ENCODE peak calls at places on chromosome 22, in six cellular contexts. M is mesenchymal stem cell, Z is BE2C, D is endodermal cell, A is hepatocyte, C is OCI-LY7. X is an unnamed sample.

GRCh38 chr22:30186048-30186447 is 60.5 kb downstream of the LIF start:
- DNase-seq in A (no peak), C (no peak), Z (no peak), M (no peak), D (no peak), X (no peak)

GRCh38 chr22:45262931-45263789 is 21.6 kb upstream of the UPK3A start:
- DNase-seq in C (peak; percentile 96), Z (peak; percentile 83), D (no peak), A (no peak), M (no peak), X (no peak)

GRCh38 chr22:46829140-46829891 is 66.9 kb downstream of the TBC1D22A start:
- DNase-seq in M (peak; percentile 77), D (peak; percentile 26), Z (no peak), C (no peak), A (peak; percentile 71), X (no peak)

GRCh38 chr22:46076651-46077339 is 73.5 kb upstream of the PPARA start:
- DNase-seq in Z (peak; percentile 57), M (no peak), C (no peak), A (no peak), D (no peak), X (no peak)

GRCh38 chr22:26751217-26751616 is 93.8 kb downstream of the MIAT start:
- DNase-seq in C (no peak), D (peak; percentile 93), M (peak; percentile 37), Z (no peak), A (peak; percentile 19), X (no peak)

GRCh38 chr22:17842386-17842785 is 68.1 kb upstream of the BID start:
- DNase-seq in A (no peak), D (no peak), C (no peak), Z (peak; percentile 36), M (no peak), X (no peak)

GRCh38 chr22:26550498-26551033 is 38.3 kb upstream of the TFIP11 start:
- DNase-seq in M (peak; percentile 87), D (peak; percentile 65), C (no peak), Z (no peak), A (no peak), X (no peak)

GRCh38 chr22:17237031-17237668 is 17.9 kb upstream of the ADA2 start:
- DNase-seq in Z (no peak), M (no peak), D (no peak), C (peak; percentile 67), A (no peak), X (no peak)

GRCh38 chr22:30728829-30729228 is 34.2 kb downstream of the OSBP2 start:
- DNase-seq in M (no peak), Z (no peak), C (no peak), D (no peak), A (no peak), X (no peak)

GRCh38 chr22:17795661-17796548 is 21.6 kb upstream of the BID start:
- DNase-seq in Z (no peak), M (no peak), C (peak; percentile 84), D (no peak), A (no peak), X (no peak)

GRCh38 chr22:25403752-25404471 is 160.6 kb upstream of the GRK3 start:
- DNase-seq in A (peak; percentile 37), C (no peak), M (peak; percentile 57), Z (peak; percentile 39), D (peak; percentile 72), X (no peak)

GRCh38 chr22:50731811-50732624 is 6.0 kb upstream of the ACR start:
- DNase-seq in D (peak; percentile 70), C (peak; percentile 68), M (peak; percentile 34), A (peak; percentile 60), Z (peak; percentile 65), X (no peak)

GRCh38 chr22:47298017-47298820 is 535.8 kb downstream of the TBC1D22A start:
- DNase-seq in M (no peak), C (no peak), A (no peak), D (no peak), Z (no peak), X (no peak)

GRCh38 chr22:49230194-49230577 is 597.5 kb downstream of the BRD1 start:
- DNase-seq in Z (no peak), A (peak; percentile 46), C (no peak), D (peak; percentile 89), M (no peak), X (no peak)

GRCh38 chr22:45562102-45562501 is 59.4 kb downstream of the FBLN1 start:
- DNase-seq in C (no peak), A (no peak), Z (no peak), M (no peak), D (no peak), X (no peak)

GRCh38 chr22:17941501-17942406 is 82.6 kb downstream of the MICAL3 start:
- DNase-seq in C (no peak), Z (no peak), M (no peak), A (no peak), D (no peak), X (no peak)

GRCh38 chr22:47651216-47651987 is 889.0 kb downstream of the TBC1D22A start:
- DNase-seq in M (no peak), Z (no peak), C (no peak), D (no peak), A (no peak), X (no peak)

GRCh38 chr22:32668254-32669094 is 133.0 kb upstream of the TIMP3 start:
- DNase-seq in Z (no peak), C (no peak), D (no peak), A (no peak), M (no peak), X (no peak)

GRCh38 chr22:28771195-28771791 is 1.2 kb upstream of the CCDC117 start:
- DNase-seq in A (no peak), Z (no peak), C (no peak), D (no peak), M (no peak), X (no peak)

GRCh38 chr22:28328751-28329150 is 350.9 kb downstream of the TTC28 start:
- DNase-seq in A (no peak), Z (no peak), D (no peak), C (no peak), M (no peak), X (no peak)

GRCh38 chr22:33605686-33606085 is 314.6 kb downstream of the LARGE1 start:
- DNase-seq in C (no peak), M (no peak), A (peak; percentile 41), D (no peak), Z (no peak), X (no peak)

GRCh38 chr22:50340157-50340879 is 2.8 kb upstream of the PPP6R2 start:
- DNase-seq in C (no peak), D (peak; percentile 61), M (peak; percentile 50), A (no peak), Z (peak; percentile 55), X (no peak)

GRCh38 chr22:49011769-49012598 is 815.7 kb downstream of the BRD1 start:
- DNase-seq in D (peak; percentile 41), A (no peak), M (no peak), C (no peak), Z (no peak), X (no peak)

GRCh38 chr22:33299245-33299956 is 241.2 kb upstream of the SYN3 start:
- DNase-seq in A (no peak), Z (no peak), M (no peak), C (peak; percentile 98), D (no peak), X (no peak)

GRCh38 chr22:31857247-31857646 is 87.1 kb upstream of the YWHAH start:
- DNase-seq in D (peak; percentile 95), Z (peak; percentile 21), C (no peak), A (peak; percentile 84), M (no peak), X (no peak)

DNA sequence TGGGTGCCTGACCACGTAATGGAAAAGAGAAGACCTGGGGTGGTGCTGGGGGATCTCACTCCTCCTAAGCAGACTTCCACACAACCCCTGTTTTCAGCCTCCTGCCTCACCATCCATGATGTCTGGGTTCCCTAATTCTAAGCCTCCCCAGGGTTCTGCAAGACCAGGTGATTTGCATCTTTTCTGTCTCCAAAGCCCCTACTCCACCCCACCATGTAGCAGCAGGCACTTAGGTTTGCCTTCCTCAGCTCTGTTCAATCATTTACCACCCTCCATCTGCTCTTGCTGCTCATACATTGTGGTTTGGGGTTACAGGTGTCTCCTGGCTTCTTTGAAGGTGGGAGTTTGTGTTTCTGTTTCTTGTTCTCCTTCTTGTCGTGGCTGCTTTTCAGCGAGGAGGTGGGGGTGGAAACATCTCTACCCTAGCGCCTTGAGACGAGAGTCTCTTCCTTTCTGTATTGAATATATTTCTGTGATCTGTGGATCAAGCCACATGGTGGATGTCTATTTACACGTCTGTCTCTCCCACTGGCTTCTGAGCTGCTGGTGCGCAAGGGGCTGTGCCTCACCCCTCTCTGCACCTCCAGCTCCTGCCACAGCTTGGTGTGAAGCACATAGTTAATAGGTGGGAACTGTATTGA is 6.6 kb upstream of the SSTR3 start:
- DNase-seq in C (peak; percentile 87), Z (no peak), A (no peak), M (no peak), D (no peak), X (no peak)
- H3K4me1 ChIP-seq in C (peaks cover 49% of the 10 kb centered on the region), Z (no peaks in the 10 kb centered on the region), A (peaks cover 7% of the 10 kb centered on the region), M (peaks cover 9% of the 10 kb centered on the region), D (no peaks in the 10 kb centered on the region), X (no peaks in the 10 kb centered on the region)

DNA sequence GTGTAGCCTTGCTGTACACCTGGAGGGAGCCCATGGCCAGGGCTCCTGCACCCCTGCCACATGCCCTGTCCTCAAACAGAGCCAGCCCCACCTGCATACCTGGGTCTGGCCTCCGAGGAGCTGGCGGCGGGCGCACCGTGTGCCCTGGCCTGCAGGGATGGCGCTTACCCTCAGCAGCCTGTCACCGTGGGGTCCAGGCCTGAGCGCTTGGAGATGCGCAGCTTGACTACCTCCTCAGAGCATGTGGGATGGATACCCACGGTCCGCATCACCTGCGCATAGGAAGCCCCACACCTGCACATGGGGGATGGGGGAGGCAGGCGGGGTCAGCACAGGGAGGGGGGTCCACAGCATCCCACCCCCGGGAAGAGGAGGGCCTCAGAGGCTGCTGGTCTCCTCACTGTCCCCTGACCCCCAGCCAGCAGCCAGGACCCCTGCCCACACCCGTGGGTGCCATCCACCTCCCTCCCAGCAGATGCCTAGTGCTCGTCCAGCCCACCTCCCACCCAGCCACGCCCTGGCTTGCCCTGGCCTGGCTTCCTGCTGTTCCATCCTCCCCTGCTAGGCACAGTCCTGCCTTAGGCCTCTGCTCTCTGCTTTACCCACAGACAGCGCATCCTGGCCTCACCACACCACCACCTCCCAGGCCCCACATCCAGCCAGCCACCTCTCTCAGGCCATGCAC is 22.4 kb upstream of the GNB1L start:
- DNase-seq in C (no peak), A (no peak), M (no peak), Z (no peak), D (peak; percentile 44), X (no peak)
- H3K4me1 ChIP-seq in C (peaks cover 16% of the 10 kb centered on the region), A (peaks cover 18% of the 10 kb centered on the region), M (peaks cover 76% of the 10 kb centered on the region), Z (peaks cover 9% of the 10 kb centered on the region), D (peaks cover 10% of the 10 kb centered on the region), X (peaks cover 88% of the 10 kb centered on the region)

DNA sequence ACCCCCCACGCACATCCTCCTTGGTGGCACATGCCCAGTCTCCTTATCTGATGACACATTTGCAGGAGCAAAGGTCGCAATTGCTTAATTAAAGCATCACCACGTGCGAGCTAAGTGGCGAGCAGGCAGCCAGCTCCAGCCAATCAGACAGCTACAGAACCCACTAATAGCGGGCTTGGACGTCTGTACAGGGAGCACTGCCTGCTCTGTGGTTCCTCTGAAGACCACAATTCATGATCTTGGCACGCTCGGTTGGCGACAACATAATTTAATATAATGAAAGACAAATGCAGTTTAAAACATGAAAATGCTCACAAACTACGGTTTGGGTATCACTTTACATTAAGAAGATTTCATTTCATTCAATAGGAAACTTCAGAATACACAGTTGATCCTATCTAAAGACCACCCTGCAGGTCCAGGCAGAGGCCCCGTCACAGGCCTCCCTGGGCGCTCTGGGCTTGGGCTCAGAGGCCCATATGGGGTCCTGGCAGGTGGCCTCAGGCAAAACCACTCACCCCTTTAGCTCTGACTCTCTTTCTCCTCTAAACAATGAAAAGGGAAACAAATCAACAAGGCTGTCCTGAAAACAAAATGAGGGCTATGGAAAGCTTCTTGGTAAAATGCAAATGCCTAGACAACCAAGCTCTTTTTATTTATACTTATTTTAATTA is 10.4 kb downstream of the PACSIN2 start:
- DNase-seq in C (no peak), Z (no peak), M (peak; percentile 82), D (no peak), A (peak; percentile 66), X (no peak)
- H3K4me1 ChIP-seq in C (peaks cover 22% of the 10 kb centered on the region), Z (peaks cover 14% of the 10 kb centered on the region), M (peaks cover 43% of the 10 kb centered on the region), D (peaks cover 17% of the 10 kb centered on the region), A (peaks cover 91% of the 10 kb centered on the region), X (peaks cover 39% of the 10 kb centered on the region)

GRCh38 chr22:38196791-38197429 is 4.9 kb upstream of the MAFF start:
- DNase-seq in C (no peak), Z (no peak), A (no peak), D (no peak), M (no peak), X (no peak)
- H3K4me1 ChIP-seq in C (peaks cover 17% of the 10 kb centered on the region), Z (peaks cover 9% of the 10 kb centered on the region), A (peaks cover 4% of the 10 kb centered on the region), D (no peaks in the 10 kb centered on the region), M (peaks cover 12% of the 10 kb centered on the region), X (no peaks in the 10 kb centered on the region)